ENCODE peak calls at places on chromosomes 3 and 15, in four cellular contexts. F is GM12865; U is activated CD4-positive, alpha-beta T cell treated with anti-CD3 and anti-CD28 coated beads for 48 hours; Z is RPMI8226. S is an unnamed sample.

GRCh38 chr3:138670409-138670808 is 61.8 kb downstream of the FAIM start:
- DNase-seq in F (no peak), U (no peak), Z (no peak), S (no peak)

GRCh38 chr3:21894459-21895083 is 143.6 kb upstream of the ZNF385D start:
- DNase-seq in U (no peak), Z (peak), F (no peak), S (no peak)

GRCh38 chr15:51087513-51087912 is 7.2 kb downstream of the TNFAIP8L3 start:
- DNase-seq in Z (no peak), F (no peak), U (no peak), S (no peak)

GRCh38 chr15:38660726-38661125 is 96.1 kb upstream of the RASGRP1 start:
- DNase-seq in Z (no peak), U (peak), F (peak), S (no peak)

GRCh38 chr3:139281096-139281495 is 62.7 kb upstream of the MRPS22 start:
- DNase-seq in Z (no peak), F (no peak), U (no peak), S (no peak)

GRCh38 chr3:10925436-10926260 is 66.9 kb upstream of the SLC6A1 start:
- DNase-seq in Z (no peak), F (no peak), U (no peak), S (no peak)

GRCh38 chr15:44879066-44879465 is 77.4 kb upstream of the TERB2 start:
- DNase-seq in Z (no peak), U (no peak), F (no peak), S (no peak)

GRCh38 chr3:95911767-95912166 is 902.6 kb upstream of the EPHA6 start:
- DNase-seq in F (no peak), Z (no peak), U (no peak), S (no peak)

GRCh38 chr3:3177861-3178497 is 1.5 kb downstream of the CRBN start:
- DNase-seq in F (no peak), Z (no peak), U (no peak), S (no peak)

GRCh38 chr3:172135766-172136729 is 96.7 kb downstream of the FNDC3B start:
- DNase-seq in Z (no peak), F (no peak), U (no peak), S (no peak)

GRCh38 chr15:36988947-36989346 is 111.4 kb downstream of the MEIS2 start:
- DNase-seq in Z (no peak), F (no peak), U (no peak), S (no peak)

GRCh38 chr3:195128255-195129071 is 142.5 kb downstream of the XXYLT1 start:
- DNase-seq in F (peak), Z (no peak), U (no peak), S (no peak)

GRCh38 chr3:187456268-187456667 is 88.1 kb downstream of the RTP4 start:
- DNase-seq in U (no peak), F (no peak), Z (no peak), S (no peak)

GRCh38 chr3:106628407-106628806 is 748.8 kb upstream of the CCDC54 start:
- DNase-seq in Z (no peak), F (no peak), U (no peak), S (no peak)

GRCh38 chr3:37856381-37856780 is 5.3 kb upstream of the CTDSPL start:
- DNase-seq in Z (no peak), U (no peak), F (no peak), S (no peak)

GRCh38 chr3:7309707-7310106 is 448.8 kb downstream of the GRM7 start:
- DNase-seq in Z (no peak), U (no peak), F (no peak), S (no peak)

GRCh38 chr3:114227076-114227475 is 10.3 kb downstream of the ZNF80 start:
- DNase-seq in Z (no peak), F (no peak), U (no peak), S (no peak)

GRCh38 chr3:104909721-104910120 is 457.0 kb upstream of the ALCAM start:
- DNase-seq in Z (no peak), U (no peak), F (peak), S (no peak)

S was measured in GM10248.